ENCODE peak calls at places on chromosome 11, in ten cellular contexts. O is endothelial cell, H is right lobe of liver, L is IMR-90, C is HepG2, B is adrenal gland, T is prostate gland, Y is kidney, Z is BJ, X is suprapubic skin. R is an unnamed sample.

GRCh38 chr11:123973816-123974215 is 3.8 kb downstream of the OR10S1 start:
- DNase-seq in L (peak; percentile 4), O (no peak), T (no peak), Z (peak; percentile 17), C (no peak), X (no peak), B (no peak), H (no peak), Y (no peak), R (no peak)

GRCh38 chr11:6351782-6352181 is 31.5 kb upstream of the CAVIN3 start:
- DNase-seq in Y (no peak), H (no peak), L (peak; percentile 21), Z (no peak), B (no peak), T (no peak), X (no peak), O (no peak), C (no peak), R (no peak)

GRCh38 chr11:114276077-114276476 is 20.1 kb upstream of the NNMT start:
- DNase-seq in X (no peak), B (no peak), O (no peak), L (no peak), Z (no peak), H (no peak), Y (no peak), T (no peak), C (no peak), R (no peak)

GRCh38 chr11:69295995-69296889 is 2.3 kb downstream of the MYEOV start:
- DNase-seq in B (peak; percentile 77), L (peak; percentile 74), C (peak; percentile 80), Z (no peak), Y (peak; percentile 84), H (peak; percentile 70), O (no peak), X (peak; percentile 92), T (no peak), R (peak; percentile 89)

GRCh38 chr11:36148701-36149100 is 140.5 kb downstream of the COMMD9 start:
- DNase-seq in Y (no peak), Z (no peak), C (no peak), X (no peak), B (no peak), O (no peak), H (no peak), T (no peak), L (no peak), R (no peak)

GRCh38 chr11:46305295-46305694 is 27.8 kb downstream of the CREB3L1 start:
- DNase-seq in Z (no peak), X (no peak), Y (no peak), T (no peak), C (peak; percentile 30), O (no peak), H (no peak), L (peak; percentile 35), B (no peak), R (peak; percentile 79)

GRCh38 chr11:61598886-61599868 is 18.3 kb upstream of the SYT7 start:
- DNase-seq in Y (no peak), H (no peak), Z (no peak), L (peak; percentile 70), O (no peak), X (no peak), C (no peak), B (no peak), T (no peak), R (no peak)

GRCh38 chr11:86594746-86595145 is 77.7 kb downstream of the ME3 start:
- DNase-seq in Y (no peak), H (no peak), X (no peak), L (peak; percentile 71), T (no peak), O (no peak), B (no peak), Z (no peak), C (no peak), R (no peak)

GRCh38 chr11:443542-444199 is 1.9 kb upstream of the ANO9 start:
- DNase-seq in L (peak; percentile 12), O (no peak), H (no peak), Y (peak; percentile 59), X (no peak), Z (no peak), B (no peak), C (no peak), T (no peak), R (no peak)

GRCh38 chr11:71433648-71434450 is 14.3 kb downstream of the DHCR7 start:
- DNase-seq in C (peak; percentile 68), O (no peak), Y (no peak), L (no peak), T (peak; percentile 81), Z (no peak), H (peak; percentile 56), X (peak; percentile 90), B (peak; percentile 77), R (peak; percentile 35)

GRCh38 chr11:117248341-117248740 is 15.9 kb downstream of the RNF214 start:
- DNase-seq in T (no peak), H (no peak), O (no peak), B (no peak), X (no peak), C (no peak), Z (no peak), L (no peak), Y (no peak), R (no peak)

GRCh38 chr11:132045116-132045515 is 674.7 kb downstream of the NTM start:
- DNase-seq in Z (no peak), B (no peak), O (no peak), C (no peak), T (no peak), X (no peak), L (no peak), H (no peak), Y (no peak), R (no peak)

GRCh38 chr11:45247433-45247832 is 38.7 kb downstream of the SYT13 start:
- DNase-seq in L (no peak), H (no peak), B (no peak), T (no peak), O (no peak), Y (no peak), Z (no peak), X (no peak), C (no peak), R (no peak)

GRCh38 chr11:47216141-47216798 is 1.5 kb downstream of the DDB2 start:
- DNase-seq in H (no peak), X (no peak), C (peak; percentile 74), L (peak; percentile 87), O (no peak), T (peak; percentile 46), Z (peak; percentile 59), Y (peak; percentile 82), B (peak; percentile 83), R (no peak)

DNA sequence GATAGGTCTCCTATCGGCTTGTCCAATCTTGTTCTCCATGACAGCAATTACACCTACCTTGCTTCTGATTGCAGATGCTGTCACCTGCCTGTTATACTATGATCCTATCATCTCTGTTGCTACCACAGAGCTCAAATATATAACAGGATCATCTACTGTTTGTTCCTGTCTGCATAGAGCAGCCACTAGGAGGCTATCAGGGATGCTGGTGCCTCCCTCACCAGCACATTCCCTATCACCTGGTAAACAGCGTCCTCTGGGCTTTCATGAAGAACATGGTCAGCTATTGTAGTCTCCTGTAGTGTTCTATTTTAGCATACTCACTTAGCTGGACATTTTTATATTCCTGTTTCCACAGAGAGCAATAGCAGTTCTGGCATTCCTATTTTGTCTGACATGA is 87.8 kb upstream of the FAT3 start:
- DNase-seq in Z (no peak), L (no peak), Y (no peak), O (peak; percentile 9), C (no peak), T (no peak), H (no peak), X (no peak), B (no peak), R (no peak)
- TF ChIP-seq CTCF in Z (no peak), L (no peak), Y (no peak), O (no peak), C (no peak), T (no peak), H (peak; percentile 21), X (no peak), B (no peak), R (no peak)

GRCh38 chr11:58784995-58785394 is 53.3 kb upstream of the GLYAT start:
- DNase-seq in B (no peak), C (no peak), L (no peak), O (no peak), X (no peak), Y (no peak), Z (no peak), H (no peak), T (no peak), R (no peak)
- TF ChIP-seq CTCF in B (no peak), C (peak; percentile 37), L (no peak), O (no peak), X (no peak), Y (no peak), Z (peak; percentile 14), H (peak; percentile 32), T (no peak), R (peak; percentile 10)

DNA sequence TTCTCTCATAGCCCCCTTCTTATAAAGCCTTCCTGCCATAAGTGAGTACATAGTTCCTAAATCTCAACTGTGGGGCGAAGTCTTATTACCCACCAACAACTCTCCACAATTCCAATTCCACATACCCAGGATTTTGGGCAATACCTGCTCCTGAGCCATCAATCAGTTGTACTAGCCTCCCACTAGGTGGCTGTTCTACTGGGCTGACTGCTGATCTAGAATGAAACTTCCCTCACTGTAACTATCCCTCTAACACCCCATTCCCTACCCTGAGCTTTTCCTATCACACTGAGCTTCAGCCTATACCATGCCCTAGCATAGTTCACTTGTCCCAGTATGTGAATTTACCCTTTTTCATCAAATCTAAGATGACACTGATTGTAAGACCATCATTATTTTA is 52.5 kb downstream of the RRAS2 start:
- DNase-seq in Y (no peak), B (no peak), X (no peak), C (no peak), H (no peak), Z (no peak), T (no peak), L (no peak), O (no peak), R (no peak)
- TF ChIP-seq CTCF in Y (no peak), B (no peak), X (no peak), C (peak; percentile 5), H (no peak), Z (peak; percentile 3), T (no peak), L (no peak), O (no peak), R (no peak)

GRCh38 chr11:65425971-65426838 is 3.6 kb downstream of the NEAT1 start:
- DNase-seq in O (no peak), C (no peak), Z (no peak), L (peak; percentile 89), X (peak; percentile 70), T (no peak), H (peak; percentile 17), Y (no peak), B (no peak), R (peak; percentile 46)

GRCh38 chr11:65423516-65424199 is 1.1 kb downstream of the NEAT1 start:
- DNase-seq in B (no peak), C (no peak), H (peak; percentile 37), L (peak; percentile 32), T (no peak), Z (no peak), O (no peak), X (peak; percentile 80), Y (peak; percentile 78), R (no peak)

GRCh38 chr11:65424200-65425104 is 1.9 kb downstream of the NEAT1 start:
- DNase-seq in Z (no peak), H (peak; percentile 63), T (no peak), L (peak; percentile 54), C (no peak), X (peak; percentile 82), Y (peak; percentile 83), B (peak; percentile 63), O (no peak), R (no peak)

GRCh38 chr11:65426839-65427690 is 4.5 kb downstream of the NEAT1 start:
- DNase-seq in H (peak; percentile 68), Z (no peak), X (peak; percentile 81), B (peak; percentile 72), Y (peak; percentile 56), C (no peak), O (no peak), T (peak; percentile 76), L (peak; percentile 77), R (peak; percentile 47)

GRCh38 chr11:65425105-65425970 is 2.7 kb downstream of the NEAT1 start:
- DNase-seq in L (peak; percentile 78), Z (no peak), T (no peak), C (no peak), Y (peak; percentile 66), X (peak; percentile 78), B (peak; percentile 60), O (no peak), H (peak; percentile 39), R (no peak)
- TF ChIP-seq CTCF in L (no peak), Z (peak; percentile 7), T (peak; percentile 12), C (no peak), Y (no peak), X (no peak), B (peak; percentile 26), O (no peak), H (peak; percentile 21), R (no peak)

R was measured in CD14-positive monocyte.